ENCODE peak calls at places on chromosome 17, in ten cellular contexts. C, M, A, P, G, D, I, T, N and H are unnamed samples.

GRCh38 chr17:18186271-18186982 is 2.8 kb downstream of the ALKBH5 start:
- DNase-seq in C (no peak), M (no peak), A (no peak), P (no peak), G (no peak), D (no peak), I (peak; percentile 47), T (no peak), N (no peak), H (no peak)

GRCh38 chr17:70380017-70380416 is 210.7 kb downstream of the KCNJ2 start:
- DNase-seq in C (no peak), M (no peak), A (no peak), P (no peak), G (no peak), D (no peak), I (no peak), T (no peak), N (no peak), H (no peak)

GRCh38 chr17:15398291-15398690 is 56.9 kb upstream of the TEKT3 start:
- DNase-seq in C (peak; percentile 66), M (peak; percentile 18), A (no peak), P (peak; percentile 77), G (no peak), D (no peak), I (peak; percentile 50), T (no peak), N (no peak), H (no peak)

GRCh38 chr17:59702304-59702703 is 4.9 kb downstream of the PTRH2 start:
- DNase-seq in C (no peak), M (no peak), A (no peak), P (no peak), G (no peak), D (no peak), I (no peak), T (no peak), N (no peak), H (no peak)

GRCh38 chr17:72719206-72719581 is 373.3 kb downstream of the SLC39A11 start:
- DNase-seq in C (no peak), M (no peak), A (no peak), P (no peak), G (no peak), D (no peak), I (no peak), T (no peak), N (no peak), H (no peak)

GRCh38 chr17:74599023-74599399 is 6.9 kb upstream of the CD300LD start:
- DNase-seq in C (no peak), M (no peak), A (no peak), P (no peak), G (no peak), D (no peak), I (no peak), T (no peak), N (no peak), H (no peak)

GRCh38 chr17:57518587-57519118 is 226.4 kb downstream of the CCDC182 start:
- DNase-seq in C (no peak), M (no peak), A (no peak), P (no peak), G (peak; percentile 92), D (no peak), I (no peak), T (no peak), N (peak; percentile 84), H (no peak)

GRCh38 chr17:1736348-1737281 is 6.1 kb upstream of the SERPINF2 start:
- DNase-seq in C (peak; percentile 86), M (no peak), A (no peak), P (no peak), G (no peak), D (no peak), I (peak; percentile 83), T (no peak), N (peak; percentile 88), H (peak; percentile 77)

DNA sequence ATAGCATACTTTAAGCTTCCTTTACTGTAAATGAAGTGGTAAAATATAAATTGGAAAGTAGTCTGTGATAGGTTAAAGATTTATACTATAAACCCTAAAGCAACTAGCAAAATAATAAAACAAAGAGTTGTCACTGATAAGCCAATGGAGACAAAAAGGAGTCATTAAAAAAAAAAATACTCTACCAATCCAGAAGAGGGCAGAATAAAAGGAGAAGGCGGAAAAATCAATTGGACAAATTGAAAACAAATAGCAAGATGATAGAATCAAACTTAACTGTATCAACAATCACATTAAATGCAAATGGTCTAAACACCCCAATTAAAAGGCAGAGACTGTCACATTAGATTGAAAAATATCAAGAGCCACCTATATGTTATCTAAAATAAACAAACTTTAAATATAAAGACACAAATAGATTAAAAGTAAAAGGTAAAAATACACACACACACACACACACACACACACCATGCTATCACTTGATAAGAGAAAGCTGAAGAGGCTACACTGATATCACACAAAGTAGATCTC is 71.8 kb downstream of the CACNG1 start:
- DNase-seq in C (no peak), M (no peak), A (no peak), P (no peak), G (no peak), D (no peak), I (no peak), T (no peak), N (no peak), H (no peak)
- TF ChIP-seq CTCF in C (no peak), M (peak; percentile 19), A (no peak), P (no peak), G (no peak), D (no peak), I (no peak), T (peak; percentile 43), N (no peak), H (no peak)

GRCh38 chr17:6713918-6714271 is 726 bp upstream of the SLC13A5 start:
- DNase-seq in C (no peak), M (no peak), A (no peak), P (no peak), G (no peak), D (no peak), I (no peak), T (no peak), N (no peak), H (no peak)

GRCh38 chr17:6712058-6712853 is 913 bp downstream of the SLC13A5 start:
- DNase-seq in C (no peak), M (no peak), A (no peak), P (peak; percentile 67), G (peak; percentile 52), D (no peak), I (no peak), T (peak; percentile 19), N (no peak), H (peak; percentile 93)

GRCh38 chr17:6714315-6714874 is 1.2 kb upstream of the SLC13A5 start:
- DNase-seq in C (no peak), M (no peak), A (no peak), P (no peak), G (no peak), D (no peak), I (no peak), T (no peak), N (no peak), H (no peak)

GRCh38 chr17:6712854-6713129 is 377 bp downstream of the SLC13A5 start:
- DNase-seq in C (no peak), M (no peak), A (no peak), P (no peak), G (no peak), D (no peak), I (no peak), T (no peak), N (no peak), H (no peak)

DNA sequence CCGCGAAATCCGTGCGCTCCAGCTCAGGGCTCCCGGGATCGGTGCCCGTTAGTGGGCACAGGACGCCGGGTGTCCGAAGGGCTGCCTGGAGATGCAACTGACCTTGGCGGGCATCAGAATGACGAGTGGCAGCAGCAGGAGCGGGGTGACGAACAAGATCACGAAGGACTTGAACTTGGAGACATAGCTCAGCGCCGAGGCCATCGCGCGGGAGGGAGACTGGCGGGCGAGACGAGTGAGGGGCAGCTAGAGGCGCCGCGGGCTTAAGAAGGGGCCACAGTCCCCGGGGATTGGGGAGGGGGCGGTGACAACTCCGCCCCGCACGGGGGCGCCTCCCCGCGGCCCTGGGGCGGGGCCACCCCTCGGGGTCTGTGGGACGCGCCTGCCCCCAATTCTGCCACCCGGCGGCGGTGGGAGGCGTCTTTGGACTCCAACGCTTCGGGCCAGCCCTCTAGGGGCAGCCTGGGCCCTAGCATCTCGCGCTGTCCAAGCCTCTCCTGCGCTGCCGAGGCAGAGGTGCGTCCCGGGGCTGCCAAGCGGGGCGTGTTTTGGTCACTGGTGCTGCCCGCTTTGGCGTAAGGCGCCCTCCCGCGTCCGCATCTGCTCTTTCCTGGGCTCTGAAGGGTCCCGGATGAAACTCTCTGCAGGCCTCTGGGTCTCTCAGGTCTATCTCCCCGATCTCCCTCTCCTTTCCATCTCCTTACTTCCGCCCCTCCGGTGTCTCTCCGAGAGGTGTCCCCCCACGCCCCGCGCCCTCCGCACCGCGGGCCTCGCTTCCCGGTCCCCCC is at the start of gene SLC13A5:
- DNase-seq in C (peak; percentile 34), M (no peak), A (no peak), P (no peak), G (peak; percentile 79), D (no peak), I (no peak), T (peak; percentile 69), N (no peak), H (peak; percentile 35)
- TF ChIP-seq CTCF in C (peak; percentile 33), M (no peak), A (no peak), P (no peak), G (peak; percentile 40), D (no peak), I (peak; percentile 23), T (peak; percentile 50), N (peak; percentile 12), H (peak; percentile 17)

DNA sequence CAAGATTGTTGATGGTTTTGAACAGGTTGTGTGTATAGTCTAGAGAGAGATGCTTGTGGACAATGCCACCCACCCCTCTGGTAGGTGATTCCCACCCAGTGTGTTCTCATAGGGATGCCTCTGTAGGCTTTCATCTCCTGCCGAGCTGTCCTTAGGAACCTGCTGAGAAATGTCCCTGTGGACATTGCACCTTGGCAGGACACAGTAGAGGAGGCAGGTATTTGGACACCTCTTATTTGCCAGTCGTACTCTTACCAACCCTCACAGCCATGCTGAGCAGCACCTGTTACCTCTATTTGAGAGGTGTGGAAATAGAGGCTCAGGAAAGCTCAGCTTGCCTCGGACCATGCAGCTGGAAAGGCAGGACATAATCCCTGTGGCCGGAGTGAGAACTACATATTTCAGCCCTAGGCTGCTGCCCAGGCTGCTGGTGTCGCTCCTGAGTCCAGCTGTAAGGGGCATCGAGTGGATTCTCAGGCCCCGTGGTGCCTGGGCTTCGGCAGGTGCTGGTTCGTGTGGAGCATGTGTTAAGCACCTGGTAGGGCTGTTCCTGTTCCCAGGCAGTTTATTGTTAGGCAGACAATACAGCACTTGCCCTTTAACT is 33.3 kb downstream of the EPN2 start:
- DNase-seq in C (no peak), M (no peak), A (no peak), P (no peak), G (no peak), D (no peak), I (no peak), T (peak; percentile 22), N (no peak), H (no peak)
- TF ChIP-seq CTCF in C (no peak), M (peak; percentile 10), A (no peak), P (no peak), G (no peak), D (no peak), I (no peak), T (peak; percentile 34), N (peak; percentile 7), H (no peak)

DNA sequence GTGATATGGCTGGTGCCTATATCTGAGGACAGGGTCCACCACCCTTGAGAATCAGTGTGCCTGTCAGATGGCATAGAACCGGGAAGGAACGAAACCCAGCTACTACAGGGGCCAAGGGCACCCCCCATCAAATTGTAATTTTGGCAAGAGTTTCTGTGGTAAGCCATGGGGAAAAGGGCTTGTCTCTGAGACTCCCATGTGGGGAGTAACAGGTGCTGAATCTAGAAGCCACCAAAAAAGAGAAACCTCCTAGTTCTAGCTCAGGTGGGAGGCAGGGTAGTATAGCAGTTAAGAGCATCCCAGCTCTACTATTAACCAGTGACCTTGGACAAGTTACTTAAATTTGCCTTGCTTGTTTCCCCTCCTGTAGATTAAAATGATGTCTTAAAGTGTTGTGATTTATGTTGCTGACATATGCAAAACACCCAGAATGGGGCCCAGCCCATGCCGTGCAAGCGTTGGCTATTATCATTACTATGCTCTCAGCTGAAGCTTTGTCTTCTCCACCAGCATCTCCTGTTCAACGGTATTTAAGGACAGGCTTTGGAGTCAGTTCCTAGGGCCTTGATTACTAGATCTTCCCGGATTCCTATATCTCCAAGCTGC is 210.7 kb upstream of the NLRP1 start:
- DNase-seq in C (no peak), M (no peak), A (no peak), P (no peak), G (no peak), D (no peak), I (no peak), T (no peak), N (no peak), H (no peak)
- TF ChIP-seq CTCF in C (no peak), M (no peak), A (no peak), P (no peak), G (no peak), D (no peak), I (no peak), T (no peak), N (no peak), H (no peak)